ENCODE peak calls at places on chromosome 17, in six cellular contexts. One of them, this sample, is unnamed.

GRCh38 chr17:78541488-78542237 is 35.5 kb downstream of the DNAH17 start:
- DNase-seq in A549: peak; percentile 95
- DNase-seq in endothelial cell of umbilical vein: no peak
- DNase-seq in GM12878: no peak
- DNase-seq in K562: peak; percentile 49
- DNase-seq in HepG2: no peak
- DNase-seq in this sample: peak; percentile 38

GRCh38 chr17:32445075-32445427 is 741 bp downstream of the PSMD11 start:
- DNase-seq in A549: peak; percentile 61
- DNase-seq in endothelial cell of umbilical vein: peak; percentile 76
- DNase-seq in GM12878: no peak
- DNase-seq in K562: peak; percentile 47
- DNase-seq in HepG2: peak; percentile 37
- DNase-seq in this sample: peak; percentile 58

GRCh38 chr17:31674717-31675349 is 184.2 kb downstream of the COPRS start:
- DNase-seq in A549: no peak
- DNase-seq in endothelial cell of umbilical vein: no peak
- DNase-seq in GM12878: no peak
- DNase-seq in K562: no peak
- DNase-seq in HepG2: no peak
- DNase-seq in this sample: no peak

GRCh38 chr17:47742319-47743181 is 9.5 kb downstream of the TBX21 start:
- DNase-seq in A549: no peak
- DNase-seq in endothelial cell of umbilical vein: no peak
- DNase-seq in GM12878: no peak
- DNase-seq in K562: peak; percentile 79
- DNase-seq in HepG2: peak; percentile 35
- DNase-seq in this sample: peak; percentile 56

GRCh38 chr17:38430316-38430715 is 2.1 kb downstream of the ARHGAP23 start:
- DNase-seq in A549: no peak
- DNase-seq in endothelial cell of umbilical vein: no peak
- DNase-seq in GM12878: no peak
- DNase-seq in K562: no peak
- DNase-seq in HepG2: no peak
- DNase-seq in this sample: peak; percentile 42

GRCh38 chr17:14282700-14283099 is 18.2 kb upstream of the HS3ST3B1 start:
- DNase-seq in A549: no peak
- DNase-seq in endothelial cell of umbilical vein: no peak
- DNase-seq in GM12878: no peak
- DNase-seq in K562: no peak
- DNase-seq in HepG2: no peak
- DNase-seq in this sample: no peak

GRCh38 chr17:2688351-2689342 is 22.9 kb downstream of the CLUH start:
- DNase-seq in A549: no peak
- DNase-seq in endothelial cell of umbilical vein: no peak
- DNase-seq in GM12878: no peak
- DNase-seq in K562: peak; percentile 4
- DNase-seq in HepG2: peak; percentile 19
- DNase-seq in this sample: no peak

GRCh38 chr17:28204751-28205150 is 114.2 kb upstream of the TMEM97 start:
- DNase-seq in A549: peak; percentile 39
- DNase-seq in endothelial cell of umbilical vein: no peak
- DNase-seq in GM12878: no peak
- DNase-seq in K562: no peak
- DNase-seq in HepG2: no peak
- DNase-seq in this sample: no peak

GRCh38 chr17:1107777-1108559 is 71.8 kb downstream of the ABR start:
- DNase-seq in A549: no peak
- DNase-seq in endothelial cell of umbilical vein: no peak
- DNase-seq in GM12878: no peak
- DNase-seq in K562: no peak
- DNase-seq in HepG2: no peak
- DNase-seq in this sample: no peak
- TF ChIP-seq MYC in A549: no peak
- TF ChIP-seq MYC in endothelial cell of umbilical vein: no peak
- TF ChIP-seq MYC in GM12878: no peak
- TF ChIP-seq MYC in K562: no peak
- TF ChIP-seq MYC in HepG2: no peak
- TF ChIP-seq MYC in this sample: no peak

DNA sequence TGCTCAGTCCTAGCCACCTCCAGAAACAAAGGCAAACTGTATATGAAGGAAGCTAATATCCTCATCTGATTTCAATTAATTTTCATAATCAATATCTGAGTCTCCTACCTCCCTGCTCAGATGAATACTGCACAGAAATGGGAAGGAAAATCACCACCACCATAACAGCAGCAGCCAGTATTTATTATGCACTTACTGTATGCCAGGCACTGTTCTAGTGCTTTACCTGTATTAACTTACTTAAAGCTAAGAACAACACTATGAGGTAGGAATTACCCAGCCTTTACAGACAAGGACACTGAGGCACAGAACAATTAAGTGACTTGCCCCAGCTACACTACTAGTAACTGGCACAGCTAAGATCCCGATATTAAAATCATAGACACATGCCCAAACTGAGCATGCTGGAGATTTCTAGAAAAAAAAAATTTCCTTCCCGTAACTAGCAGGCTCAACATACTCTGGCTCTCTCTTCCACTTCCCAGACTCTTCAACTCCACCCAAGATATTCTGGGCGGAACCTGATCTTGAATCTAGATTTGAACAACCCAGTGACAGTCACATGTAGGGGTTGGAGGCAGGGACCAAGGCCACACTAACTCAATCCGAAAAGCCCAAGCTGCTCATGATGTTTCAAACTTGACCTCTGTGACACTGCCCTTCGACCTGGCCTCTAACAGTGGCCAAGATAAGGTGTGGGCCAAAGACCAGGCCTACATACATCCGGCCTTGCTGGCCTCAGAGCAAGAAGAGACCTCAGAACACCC is 3.9 kb downstream of the TRIM25 start:
- DNase-seq in A549: no peak
- DNase-seq in endothelial cell of umbilical vein: no peak
- DNase-seq in GM12878: no peak
- DNase-seq in K562: peak; percentile 76
- DNase-seq in HepG2: peak; percentile 33
- DNase-seq in this sample: no peak
- H3K4me3 ChIP-seq in A549: no peak overlapping the region
- H3K4me3 ChIP-seq in endothelial cell of umbilical vein: no peak overlapping the region
- H3K4me3 ChIP-seq in GM12878: peak overlapping the region; percentile 79
- H3K4me3 ChIP-seq in K562: peak overlapping the region; percentile 12
- H3K4me3 ChIP-seq in HepG2: no peak overlapping the region
- H3K4me3 ChIP-seq in this sample: peak overlapping the region; percentile 44

DNA sequence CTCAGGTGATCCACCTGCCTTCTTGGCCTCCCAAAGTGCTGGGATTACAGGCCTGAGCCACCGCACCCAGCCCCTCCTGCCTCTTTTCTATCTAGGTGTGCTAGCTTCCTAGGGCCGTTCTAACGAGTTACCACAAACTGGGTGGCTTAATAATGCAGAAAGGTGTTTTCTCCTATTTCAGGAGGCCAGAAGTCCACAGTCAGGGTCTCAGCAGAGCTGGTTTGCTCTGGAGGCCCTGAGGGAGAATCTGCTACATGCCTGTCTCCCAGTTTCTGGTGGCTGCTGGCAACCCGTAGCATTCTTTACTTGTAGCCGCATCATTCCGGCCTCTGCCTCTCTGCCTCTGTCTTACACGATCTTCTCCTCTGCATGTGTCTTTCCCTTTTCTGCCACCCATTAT is 89.2 kb downstream of the NTN1 start:
- DNase-seq in A549: no peak
- DNase-seq in endothelial cell of umbilical vein: no peak
- DNase-seq in GM12878: no peak
- DNase-seq in K562: no peak
- DNase-seq in HepG2: no peak
- DNase-seq in this sample: no peak
- TF ChIP-seq MAX in A549: no peak
- TF ChIP-seq MAX in endothelial cell of umbilical vein: no peak
- TF ChIP-seq MAX in GM12878: no peak
- TF ChIP-seq MAX in K562: no peak
- TF ChIP-seq MAX in HepG2: no peak
- TF ChIP-seq MAX in this sample: no peak

DNA sequence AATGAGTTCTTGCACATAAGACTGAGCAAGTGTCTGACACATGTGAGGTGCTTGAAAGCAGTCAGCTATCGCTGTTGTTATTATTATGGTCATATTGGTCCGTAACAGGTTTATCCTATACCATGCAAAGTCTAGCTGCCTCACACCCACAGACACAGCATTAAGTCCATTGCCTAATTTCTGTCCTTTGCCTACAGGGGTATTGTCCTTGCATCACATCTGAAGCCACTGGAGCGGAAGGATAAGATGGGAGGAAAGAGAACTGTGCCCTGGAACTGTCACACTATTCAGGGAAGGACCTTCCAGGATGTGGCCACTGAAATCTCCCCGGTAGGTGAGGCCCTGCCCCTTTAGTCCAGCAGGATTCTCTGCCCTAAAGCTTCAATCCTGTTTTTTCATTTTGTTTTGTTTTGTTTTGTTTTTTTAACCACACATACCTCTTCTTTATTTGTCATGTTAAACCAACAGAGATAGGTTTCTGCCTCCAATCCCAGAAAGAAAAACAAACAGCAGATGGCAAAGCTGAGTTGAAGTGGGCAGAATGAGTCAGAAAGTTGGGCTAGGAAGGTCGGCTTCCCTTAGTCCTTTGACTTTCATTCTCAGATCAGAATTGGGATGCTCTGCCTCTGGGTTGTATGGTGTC is 2.2 kb upstream of the EFTUD2 start:
- DNase-seq in A549: peak; percentile 62
- DNase-seq in endothelial cell of umbilical vein: peak; percentile 88
- DNase-seq in GM12878: no peak
- DNase-seq in K562: no peak
- DNase-seq in HepG2: no peak
- DNase-seq in this sample: no peak
- TF ChIP-seq MYC in A549: no peak
- TF ChIP-seq MYC in endothelial cell of umbilical vein: no peak
- TF ChIP-seq MYC in GM12878: no peak
- TF ChIP-seq MYC in K562: no peak
- TF ChIP-seq MYC in HepG2: no peak
- TF ChIP-seq MYC in this sample: no peak

GRCh38 chr17:45428954-45429337 is 3.7 kb downstream of the ARHGAP27 start:
- DNase-seq in A549: no peak
- DNase-seq in endothelial cell of umbilical vein: no peak
- DNase-seq in GM12878: no peak
- DNase-seq in K562: no peak
- DNase-seq in HepG2: no peak
- DNase-seq in this sample: peak; percentile 63

GRCh38 chr17:45430006-45430737 is 2.5 kb downstream of the ARHGAP27 start:
- DNase-seq in A549: no peak
- DNase-seq in endothelial cell of umbilical vein: no peak
- DNase-seq in GM12878: no peak
- DNase-seq in K562: no peak
- DNase-seq in HepG2: no peak
- DNase-seq in this sample: no peak

GRCh38 chr17:45428050-45428953 is 4.4 kb downstream of the ARHGAP27 start:
- DNase-seq in A549: peak; percentile 83
- DNase-seq in endothelial cell of umbilical vein: peak; percentile 65
- DNase-seq in GM12878: no peak
- DNase-seq in K562: peak; percentile 79
- DNase-seq in HepG2: peak; percentile 67
- DNase-seq in this sample: peak; percentile 87

GRCh38 chr17:45430738-45431530 is 1.7 kb downstream of the ARHGAP27 start:
- DNase-seq in A549: no peak
- DNase-seq in endothelial cell of umbilical vein: no peak
- DNase-seq in GM12878: no peak
- DNase-seq in K562: no peak
- DNase-seq in HepG2: no peak
- DNase-seq in this sample: peak; percentile 49

DNA sequence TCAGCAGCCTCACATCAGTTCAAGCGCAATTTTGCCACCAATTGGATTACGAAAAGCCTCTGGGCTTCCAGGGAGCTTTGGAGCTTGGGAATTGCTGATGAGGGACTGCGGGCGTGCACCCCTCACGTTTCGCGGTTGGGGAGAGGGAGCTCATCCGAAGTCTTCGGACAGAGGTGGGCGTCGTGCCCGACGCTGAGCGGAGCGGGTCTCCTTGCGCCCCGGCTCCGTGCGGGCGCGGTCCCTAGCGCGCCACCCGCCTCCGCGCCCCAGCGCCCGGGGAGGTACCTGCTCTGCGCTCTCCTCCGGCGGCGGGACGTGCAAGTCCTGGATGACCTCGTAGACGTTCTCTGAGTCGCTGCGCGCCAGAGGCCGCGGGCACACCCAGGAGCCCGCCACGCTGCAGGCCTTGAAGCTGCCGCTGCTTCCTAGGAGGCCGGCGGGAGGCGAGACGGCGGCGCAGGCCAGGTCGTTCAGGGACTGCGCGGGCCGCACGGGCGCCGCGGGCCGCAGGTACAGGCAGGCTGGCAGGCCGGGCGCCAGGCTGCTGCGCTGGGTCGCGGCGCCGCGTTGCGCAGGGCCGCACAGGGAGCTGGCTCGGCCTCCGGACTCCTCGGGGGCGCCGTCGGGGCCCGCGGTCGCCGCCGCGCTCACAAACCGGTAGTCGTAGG is 3.2 kb downstream of the ARHGAP27 start:
- DNase-seq in A549: no peak
- DNase-seq in endothelial cell of umbilical vein: no peak
- DNase-seq in GM12878: no peak
- DNase-seq in K562: no peak
- DNase-seq in HepG2: no peak
- DNase-seq in this sample: no peak
- H3K4me3 ChIP-seq in A549: no peak overlapping the region
- H3K4me3 ChIP-seq in endothelial cell of umbilical vein: no peak overlapping the region
- H3K4me3 ChIP-seq in GM12878: peak overlapping the region; percentile 17
- H3K4me3 ChIP-seq in K562: no peak overlapping the region
- H3K4me3 ChIP-seq in HepG2: peak overlapping the region; percentile 39
- H3K4me3 ChIP-seq in this sample: no peak overlapping the region

GRCh38 chr17:57995076-57995956 is 7.3 kb upstream of the VEZF1 start:
- DNase-seq in A549: peak; percentile 87
- DNase-seq in endothelial cell of umbilical vein: peak; percentile 82
- DNase-seq in GM12878: no peak
- DNase-seq in K562: peak; percentile 75
- DNase-seq in HepG2: peak; percentile 87
- DNase-seq in this sample: peak; percentile 83
- TF ChIP-seq MAX in A549: peak; percentile 19
- TF ChIP-seq MAX in endothelial cell of umbilical vein: no peak
- TF ChIP-seq MAX in GM12878: no peak
- TF ChIP-seq MAX in K562: no peak
- TF ChIP-seq MAX in HepG2: no peak
- TF ChIP-seq MAX in this sample: peak; percentile 59

GRCh38 chr17:77381185-77381700 is 240.5 kb downstream of the SEC14L1 start:
- DNase-seq in A549: no peak
- DNase-seq in endothelial cell of umbilical vein: no peak
- DNase-seq in GM12878: no peak
- DNase-seq in K562: no peak
- DNase-seq in HepG2: no peak
- DNase-seq in this sample: no peak
- TF ChIP-seq MYC in A549: no peak
- TF ChIP-seq MYC in endothelial cell of umbilical vein: no peak
- TF ChIP-seq MYC in GM12878: no peak
- TF ChIP-seq MYC in K562: no peak
- TF ChIP-seq MYC in HepG2: no peak
- TF ChIP-seq MYC in this sample: no peak